ENCODE peak calls at places on chromosome 13, in six cellular contexts. X is AML-193, T is T-helper 9 cell, G is Peyer's patch, Y is body of pancreas, B is left lung. F is an unnamed sample.

GRCh38 chr13:49052801-49053200 is 77.1 kb downstream of the FNDC3A start:
- DNase-seq in X (no peak), T (no peak), G (no peak), Y (no peak), B (no peak), F (no peak)

GRCh38 chr13:91894311-91894710 is 495.9 kb downstream of the GPC5 start:
- DNase-seq in X (no peak), T (no peak), G (no peak), Y (no peak), B (no peak), F (no peak)

GRCh38 chr13:101523732-101524131 is 71.3 kb downstream of the ITGBL1 start:
- DNase-seq in X (no peak), T (no peak), G (no peak), Y (no peak), B (no peak), F (no peak)

GRCh38 chr13:99071666-99072065 is 93.8 kb upstream of the DOCK9 start:
- DNase-seq in X (no peak), T (no peak), G (no peak), Y (no peak), B (no peak), F (no peak)

GRCh38 chr13:51733656-51734334 is 70.2 kb downstream of the DHRS12 start:
- DNase-seq in X (peak), T (no peak), G (no peak), Y (no peak), B (no peak), F (no peak)

GRCh38 chr13:46982856-46983582 is 86.2 kb upstream of the HTR2A start:
- DNase-seq in X (peak), T (no peak), G (no peak), Y (no peak), B (no peak), F (peak)

GRCh38 chr13:50230365-50230978 is 215.2 kb downstream of the KCNRG start:
- DNase-seq in X (peak), T (no peak), G (no peak), Y (no peak), B (no peak), F (peak)

GRCh38 chr13:111068009-111068350 is 47.1 kb upstream of the ARHGEF7 start:
- DNase-seq in X (no peak), T (no peak), G (no peak), Y (no peak), B (no peak), F (no peak)

GRCh38 chr13:111999352-111999751 is 67.6 kb upstream of the SOX1 start:
- DNase-seq in X (no peak), T (no peak), G (no peak), Y (no peak), B (no peak), F (no peak)

GRCh38 chr13:29849071-29849541 is 1.3 kb downstream of the UBL3 start:
- DNase-seq in X (peak), T (no peak), G (peak), Y (peak), B (no peak), F (peak)

GRCh38 chr13:91058066-91058465 is 289.4 kb upstream of the MIR17HG start:
- DNase-seq in X (no peak), T (no peak), G (no peak), Y (no peak), B (no peak), F (peak)

GRCh38 chr13:50873481-50873880 is 30.0 kb upstream of the DLEU7 start:
- DNase-seq in X (no peak), T (no peak), G (no peak), Y (no peak), B (no peak), F (no peak)

GRCh38 chr13:60013166-60013565 is 150.6 kb downstream of the DIAPH3 start:
- DNase-seq in X (no peak), T (no peak), G (no peak), Y (no peak), B (no peak), F (no peak)

GRCh38 chr13:42807236-42807635 is 25.9 kb downstream of the FAM216B start:
- DNase-seq in X (no peak), T (no peak), G (no peak), Y (no peak), B (no peak), F (peak)

GRCh38 chr13:49110122-49110831 is 109.9 kb upstream of the MLNR start:
- DNase-seq in X (peak), T (peak), G (peak), Y (peak), B (peak), F (peak)

GRCh38 chr13:42873081-42873480 is 91.7 kb downstream of the FAM216B start:
- DNase-seq in X (no peak), T (no peak), G (no peak), Y (no peak), B (no peak), F (no peak)

GRCh38 chr13:31101511-31102170 is 60.1 kb downstream of the HSPH1 start:
- DNase-seq in X (no peak), T (no peak), G (no peak), Y (no peak), B (no peak), F (no peak)

GRCh38 chr13:33490461-33491327 is 205.1 kb upstream of the STARD13 start:
- DNase-seq in X (no peak), T (no peak), G (no peak), Y (no peak), B (no peak), F (no peak)